ENCODE peak calls at places on chromosomes 7 and 10, in four cellular contexts. Z is foreskin fibroblast, S is colonic mucosa, T is osteocyte. N is an unnamed sample.

GRCh38 chr7:18504965-18505364 is 9.4 kb downstream of the HDAC9 start:
- DNase-seq in Z (no peak), S (no peak), T (no peak), N (no peak)

GRCh38 chr7:130732980-130733865 is 784 bp downstream of the KLF14 start:
- DNase-seq in Z (peak), S (peak), T (no peak), N (no peak)

GRCh38 chr7:56115852-56116538 is at the start of gene NUPR2:
- DNase-seq in Z (no peak), S (peak), T (no peak), N (no peak)

GRCh38 chr10:103897241-103897774 is 20.7 kb downstream of the STN1 start:
- DNase-seq in Z (no peak), S (no peak), T (no peak), N (no peak)

GRCh38 chr7:158044156-158044823 is 543.3 kb downstream of the PTPRN2 start:
- DNase-seq in Z (no peak), S (no peak), T (no peak), N (no peak)

GRCh38 chr7:142556745-142557144 is 192.5 kb upstream of the PRSS1 start:
- DNase-seq in Z (peak), S (no peak), T (no peak), N (peak)

GRCh38 chr10:96971324-96971723 is 139.2 kb downstream of the LCOR start:
- DNase-seq in Z (no peak), S (no peak), T (no peak), N (no peak)

GRCh38 chr10:7383442-7383841 is 27.4 kb downstream of the SFMBT2 start:
- DNase-seq in Z (no peak), S (no peak), T (peak), N (no peak)

GRCh38 chr7:158392251-158392650 is 195.4 kb downstream of the PTPRN2 start:
- DNase-seq in Z (no peak), S (no peak), T (no peak), N (no peak)

GRCh38 chr10:103849880-103850571 is 5.3 kb downstream of the SH3PXD2A start:
- DNase-seq in Z (peak), S (peak), T (no peak), N (no peak)

GRCh38 chr7:41911792-41912191 is 208.9 kb upstream of the INHBA start:
- DNase-seq in Z (peak), S (no peak), T (no peak), N (peak)

GRCh38 chr10:34653530-34653929 is 161.6 kb downstream of the PARD3 start:
- DNase-seq in Z (no peak), S (no peak), T (no peak), N (no peak)

GRCh38 chr7:31805209-31805818 is 118.3 kb downstream of the PPP1R17 start:
- DNase-seq in Z (no peak), S (no peak), T (no peak), N (no peak)

GRCh38 chr7:99268361-99268908 is 4.2 kb upstream of the MYH16 start:
- DNase-seq in Z (no peak), S (no peak), T (no peak), N (no peak)

GRCh38 chr7:106522691-106523090 is 138.3 kb downstream of the CCDC71L start:
- DNase-seq in Z (no peak), S (no peak), T (no peak), N (peak)

GRCh38 chr7:22433710-22434460 is 66.1 kb downstream of the STEAP1B start:
- DNase-seq in Z (peak), S (no peak), T (no peak), N (no peak)

GRCh38 chr10:34739915-34740314 is 75.2 kb downstream of the PARD3 start:
- DNase-seq in Z (peak), S (peak), T (no peak), N (peak)

GRCh38 chr7:2014391-2015241 is 218.1 kb downstream of the MAD1L1 start:
- DNase-seq in Z (no peak), S (no peak), T (no peak), N (no peak)

GRCh38 chr10:104501864-104502579 is 139.1 kb upstream of the SORCS3 start:
- DNase-seq in Z (no peak), S (no peak), T (no peak), N (no peak)

GRCh38 chr10:32972454-32972853 is 14.4 kb upstream of the ITGB1 start:
- DNase-seq in Z (no peak), S (no peak), T (no peak), N (no peak)

GRCh38 chr10:51311232-51311631 is 236.9 kb downstream of the PRKG1 start:
- DNase-seq in Z (no peak), S (no peak), T (no peak), N (no peak)

GRCh38 chr10:86337121-86337601 is 29.4 kb downstream of the GRID1 start:
- DNase-seq in Z (no peak), S (no peak), T (no peak), N (no peak)

GRCh38 chr10:103854687-103855423 is 521 bp downstream of the SH3PXD2A start:
- DNase-seq in Z (no peak), S (peak), T (no peak), N (no peak)

GRCh38 chr10:110360857-110361474 is 56.2 kb upstream of the SMNDC1 start:
- DNase-seq in Z (no peak), S (no peak), T (no peak), N (no peak)

GRCh38 chr7:158648787-158649186 is 55.8 kb downstream of the NCAPG2 start:
- DNase-seq in Z (no peak), S (no peak), T (no peak), N (no peak)

GRCh38 chr7:1663857-1664651 is 6.0 kb upstream of the ELFN1 start:
- DNase-seq in Z (no peak), S (no peak), T (no peak), N (no peak)

GRCh38 chr7:110693348-110693747 is 397.6 kb upstream of the LRRN3 start:
- DNase-seq in Z (no peak), S (peak), T (no peak), N (no peak)

GRCh38 chr7:74031403-74032190 is 3.6 kb downstream of the ELN start:
- DNase-seq in Z (no peak), S (no peak), T (no peak), N (no peak)

N was measured in retinal pigment epithelial cell.